ENCODE peak calls at places on chromosomes 13 and 19, in six cellular contexts. I is mesenchymal stem cell, V is IMR-90, L is trophoblast cell, W is neuronal stem cell, T is H1. K is an unnamed sample.

GRCh38 chr19:10379880-10380310 is 477 bp downstream of the TYK2 start:
- DNase-seq in I (no peak), V (no peak), L (no peak), W (no peak), T (no peak), K (no peak)

GRCh38 chr19:33988601-33989000 is 183.7 kb upstream of the LSM14A start:
- DNase-seq in I (no peak), V (peak), L (peak), W (no peak), T (no peak), K (no peak)

GRCh38 chr19:10568444-10568825 is 344 bp downstream of the CDKN2D start:
- DNase-seq in I (peak), V (no peak), L (peak), W (no peak), T (no peak), K (peak)

GRCh38 chr19:40862333-40862732 is 12.1 kb upstream of the CYP2A6 start:
- DNase-seq in I (no peak), V (no peak), L (no peak), W (no peak), T (no peak), K (no peak)

GRCh38 chr13:114068723-114069322 is 63.6 kb downstream of the RASA3 start:
- DNase-seq in I (peak), V (peak), L (peak), W (no peak), T (no peak), K (no peak)

GRCh38 chr13:49627831-49628652 is at the start of gene ARL11:
- DNase-seq in I (no peak), V (no peak), L (peak), W (no peak), T (peak), K (peak)

GRCh38 chr19:51811344-51811743 is 16.4 kb downstream of the FPR3 start:
- DNase-seq in I (no peak), V (no peak), L (peak), W (no peak), T (no peak), K (no peak)

GRCh38 chr13:48242677-48243076 is 9.7 kb downstream of the ITM2B start:
- DNase-seq in I (no peak), V (no peak), L (no peak), W (no peak), T (no peak), K (no peak)

GRCh38 chr19:47109541-47110375 is 3.8 kb downstream of the ZC3H4 start:
- DNase-seq in I (peak), V (peak), L (no peak), W (no peak), T (no peak), K (no peak)

GRCh38 chr13:48978942-48979601 is 3.4 kb downstream of the FNDC3A start:
- DNase-seq in I (no peak), V (no peak), L (no peak), W (no peak), T (no peak), K (no peak)

GRCh38 chr13:77733674-77734073 is 36.2 kb downstream of the SLAIN1 start:
- DNase-seq in I (no peak), V (no peak), L (no peak), W (no peak), T (no peak), K (no peak)

GRCh38 chr19:1407662-1408299 is 395 bp downstream of the DAZAP1 start:
- DNase-seq in I (no peak), V (no peak), L (peak), W (no peak), T (no peak), K (no peak)

GRCh38 chr19:10086904-10087256 is 763 bp downstream of the SHFL start:
- DNase-seq in I (no peak), V (no peak), L (no peak), W (no peak), T (no peak), K (no peak)

GRCh38 chr19:8307400-8307964 is 676 bp downstream of the CD320 start:
- DNase-seq in I (no peak), V (no peak), L (no peak), W (no peak), T (no peak), K (no peak)

GRCh38 chr13:113646921-113647340 is 11.1 kb downstream of the ATP4B start:
- DNase-seq in I (no peak), V (no peak), L (no peak), W (no peak), T (no peak), K (no peak)

GRCh38 chr13:30038884-30039283 is 188.5 kb upstream of the UBL3 start:
- DNase-seq in I (no peak), V (peak), L (no peak), W (no peak), T (no peak), K (no peak)

GRCh38 chr19:8194528-8195275 is 14.5 kb upstream of the CERS4 start:
- DNase-seq in I (no peak), V (no peak), L (no peak), W (no peak), T (no peak), K (no peak)

GRCh38 chr19:39409207-39409885 is 2.7 kb downstream of the ZFP36 start:
- DNase-seq in I (peak), V (peak), L (peak), W (no peak), T (peak), K (peak)

GRCh38 chr13:111252449-111253124 is 67.9 kb upstream of the TEX29 start:
- DNase-seq in I (no peak), V (peak), L (peak), W (no peak), T (no peak), K (no peak)

GRCh38 chr13:38262211-38262610 is 87.4 kb upstream of the UFM1 start:
- DNase-seq in I (no peak), V (no peak), L (no peak), W (no peak), T (no peak), K (no peak)

GRCh38 chr19:15307169-15307568 is 25.2 kb downstream of the BRD4 start:
- DNase-seq in I (no peak), V (no peak), L (no peak), W (no peak), T (no peak), K (no peak)
- H4K91ac ChIP-seq in I (no peak), V (no peak), L (no peak), W (no peak), T (no peak), K (no peak)

GRCh38 chr13:112489199-112489598 is 98.8 kb downstream of the TUBGCP3 start:
- DNase-seq in I (no peak), V (no peak), L (no peak), W (no peak), T (no peak), K (no peak)

GRCh38 chr13:112483299-112483698 is 104.7 kb downstream of the TUBGCP3 start:
- DNase-seq in I (no peak), V (no peak), L (no peak), W (no peak), T (no peak), K (no peak)

GRCh38 chr13:112486386-112487126 is 101.4 kb downstream of the TUBGCP3 start:
- DNase-seq in I (no peak), V (peak), L (no peak), W (no peak), T (no peak), K (no peak)

GRCh38 chr13:112481458-112481857 is 105.3 kb downstream of the SPACA7 start:
- DNase-seq in I (no peak), V (no peak), L (no peak), W (no peak), T (no peak), K (no peak)

DNA sequence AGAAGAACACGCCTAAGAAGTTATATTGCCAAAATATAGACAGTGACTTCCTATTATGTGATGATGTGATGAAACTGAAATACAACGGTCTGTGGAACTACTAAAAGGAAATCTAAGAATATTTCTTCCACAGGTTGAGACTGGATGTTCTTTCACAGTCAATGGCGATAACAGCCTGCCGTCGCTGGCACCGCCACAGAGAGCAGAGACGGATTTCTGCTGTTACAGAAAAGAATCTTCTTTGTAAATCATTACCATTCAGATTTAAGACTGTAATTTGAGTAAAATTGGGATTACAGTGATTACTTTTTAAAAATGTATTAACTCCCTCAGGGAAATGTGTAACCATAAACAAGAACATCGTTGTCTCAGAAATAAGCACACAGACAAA is 100.8 kb downstream of the TUBGCP3 start:
- DNase-seq in I (no peak), V (no peak), L (no peak), W (no peak), T (no peak), K (no peak)
- H4K91ac ChIP-seq in I (no peak), V (no peak), L (no peak), W (no peak), T (no peak), K (no peak)

DNA sequence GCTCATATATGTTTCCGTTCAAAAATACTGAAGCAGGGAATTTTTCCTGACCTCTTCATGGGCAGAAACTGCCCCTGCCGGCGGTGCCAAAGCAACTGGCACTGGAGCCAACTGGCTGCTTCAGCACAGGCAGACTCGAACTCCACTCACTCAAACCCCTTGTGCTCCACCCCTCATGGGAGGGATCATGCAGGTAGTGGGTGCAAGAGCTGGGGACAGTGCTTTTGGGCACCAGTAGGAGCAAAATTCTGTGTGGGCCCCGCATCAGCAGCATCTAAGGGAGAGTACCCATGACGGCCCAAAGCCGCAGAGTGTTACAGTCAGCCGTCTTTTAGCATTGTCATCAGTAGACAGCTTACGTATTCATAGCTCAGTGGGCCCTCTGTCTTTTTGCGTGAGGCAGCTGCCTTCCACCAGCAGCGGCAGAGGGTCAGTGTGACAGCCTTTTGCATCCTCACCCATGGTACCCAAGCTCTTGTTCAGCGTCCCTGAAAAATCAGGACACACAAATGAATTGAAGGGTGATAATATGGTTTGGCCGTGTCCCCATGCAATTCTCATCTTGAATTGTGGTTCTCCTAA is 393.8 kb downstream of the SLITRK6 start:
- DNase-seq in I (no peak), V (no peak), L (no peak), W (no peak), T (no peak), K (peak)
- H4K91ac ChIP-seq in I (no peak), V (no peak), L (no peak), W (no peak), T (no peak), K (no peak)

DNA sequence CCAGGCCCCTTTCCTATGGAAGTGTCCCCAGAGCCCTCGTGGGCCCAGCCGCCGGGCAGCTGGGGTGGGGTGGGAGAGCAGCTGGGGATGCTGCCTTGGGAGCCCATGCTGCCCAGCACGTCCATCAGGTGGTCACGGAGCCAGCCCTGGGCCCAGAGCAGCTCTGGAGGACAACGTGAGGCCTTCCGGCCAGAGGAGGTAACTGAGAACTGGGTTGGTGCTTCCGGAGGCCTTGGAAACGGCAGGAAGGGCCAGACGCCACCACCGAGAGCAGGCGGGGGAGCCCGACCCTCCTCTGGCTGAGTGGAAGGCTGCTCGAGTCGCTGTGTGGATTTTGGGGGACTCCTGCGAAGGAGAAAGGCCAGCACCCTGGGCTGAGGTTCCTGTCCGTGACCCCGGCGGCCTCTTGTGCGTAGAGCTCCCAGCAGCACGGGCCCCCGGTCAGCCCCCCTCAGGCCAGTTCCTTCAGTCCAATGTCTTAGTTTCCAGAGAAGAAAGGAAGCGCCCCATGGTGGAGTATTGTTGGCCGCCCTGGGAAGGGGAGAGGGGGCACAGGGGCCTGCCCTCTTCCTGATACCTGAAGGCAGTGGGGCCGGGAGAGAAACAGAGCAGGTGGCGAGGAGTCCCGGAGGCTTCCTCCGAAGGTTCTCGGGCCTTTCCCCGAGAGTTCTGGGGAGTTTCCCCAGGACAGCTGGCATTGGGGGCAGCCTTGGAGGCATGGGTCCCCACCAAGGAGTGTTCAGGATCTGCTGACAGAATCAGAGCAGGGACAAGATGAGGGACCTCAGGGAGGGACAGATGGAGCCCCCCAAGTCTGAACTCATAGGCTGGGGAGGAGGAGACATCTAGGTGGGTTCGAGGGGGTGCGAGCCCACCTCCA is 68.8 kb downstream of the MLLT1 start:
- DNase-seq in I (no peak), V (no peak), L (no peak), W (no peak), T (no peak), K (no peak)
- H4K91ac ChIP-seq in I (no peak), V (no peak), L (no peak), W (no peak), T (no peak), K (no peak)

DNA sequence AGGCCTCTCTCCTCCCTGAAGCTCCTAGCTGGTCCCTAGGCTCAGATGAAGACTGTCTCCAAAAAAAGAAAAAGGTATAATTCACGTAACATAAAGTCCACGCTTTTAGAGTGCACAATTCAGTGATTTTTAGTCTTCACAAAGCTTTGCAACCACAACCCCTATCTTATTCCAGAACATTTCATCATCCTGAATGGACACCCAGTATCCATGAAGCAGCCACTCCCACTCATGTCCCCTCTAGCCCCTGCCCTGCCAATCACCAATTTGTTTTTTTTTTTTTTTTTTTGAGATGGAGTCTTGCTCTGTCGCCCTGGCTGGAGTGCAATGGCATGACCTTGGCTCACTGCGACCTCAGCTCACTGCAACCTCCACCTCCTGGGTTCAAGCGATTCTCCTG is 7.6 kb downstream of the RPL28 start:
- DNase-seq in I (no peak), V (no peak), L (no peak), W (no peak), T (no peak), K (no peak)
- H4K91ac ChIP-seq in I (no peak), V (no peak), L (no peak), W (no peak), T (no peak), K (no peak)

GRCh38 chr13:102777716-102778115 is 4.1 kb upstream of the TEX30 start:
- DNase-seq in I (no peak), V (no peak), L (no peak), W (no peak), T (no peak), K (no peak)

GRCh38 chr13:102784501-102784900 is 10.9 kb upstream of the TEX30 start:
- DNase-seq in I (no peak), V (no peak), L (no peak), W (no peak), T (no peak), K (no peak)

GRCh38 chr13:102779426-102780159 is 6.0 kb upstream of the TEX30 start:
- DNase-seq in I (no peak), V (no peak), L (no peak), W (no peak), T (no peak), K (no peak)

GRCh38 chr13:102781591-102781990 is 8.0 kb upstream of the TEX30 start:
- DNase-seq in I (no peak), V (no peak), L (no peak), W (no peak), T (no peak), K (no peak)
- H4K91ac ChIP-seq in I (no peak), V (no peak), L (no peak), W (no peak), T (no peak), K (no peak)